ENCODE peak calls at places on chromosomes 16 and 17, in five cellular contexts. One of them, this sample, is unnamed.

GRCh38 chr17:13671771-13672170 is 70.0 kb upstream of the HS3ST3A1 start:
- DNase-seq in fibroblast of lung: peak; percentile 80
- DNase-seq in skeletal muscle cell: no peak
- DNase-seq in non-pigmented ciliary epithelial cell: peak; percentile 20
- DNase-seq in HFFc6: no peak
- DNase-seq in this sample: no peak

GRCh38 chr16:46688101-46688656 is 799 bp downstream of the VPS35 start:
- DNase-seq in fibroblast of lung: peak; percentile 35
- DNase-seq in skeletal muscle cell: no peak
- DNase-seq in non-pigmented ciliary epithelial cell: no peak
- DNase-seq in HFFc6: peak; percentile 16
- DNase-seq in this sample: peak; percentile 29

GRCh38 chr16:3819741-3820724 is 60.5 kb downstream of the CREBBP start:
- DNase-seq in fibroblast of lung: peak; percentile 93
- DNase-seq in skeletal muscle cell: peak; percentile 89
- DNase-seq in non-pigmented ciliary epithelial cell: peak; percentile 92
- DNase-seq in HFFc6: peak; percentile 93
- DNase-seq in this sample: peak; percentile 96

GRCh38 chr17:58322581-58323419 is 5.8 kb downstream of the TSPOAP1 start:
- DNase-seq in fibroblast of lung: no peak
- DNase-seq in skeletal muscle cell: no peak
- DNase-seq in non-pigmented ciliary epithelial cell: no peak
- DNase-seq in HFFc6: no peak
- DNase-seq in this sample: no peak

GRCh38 chr17:39001703-39002637 is 34.8 kb upstream of the FBXO47 start:
- DNase-seq in fibroblast of lung: peak; percentile 87
- DNase-seq in skeletal muscle cell: peak; percentile 65
- DNase-seq in non-pigmented ciliary epithelial cell: no peak
- DNase-seq in HFFc6: peak; percentile 87
- DNase-seq in this sample: peak; percentile 95

GRCh38 chr16:87635541-87636049 is 33.3 kb downstream of the JPH3 start:
- DNase-seq in fibroblast of lung: peak; percentile 18
- DNase-seq in skeletal muscle cell: no peak
- DNase-seq in non-pigmented ciliary epithelial cell: no peak
- DNase-seq in HFFc6: peak; percentile 5
- DNase-seq in this sample: peak; percentile 17

GRCh38 chr17:77325537-77325825 is 184.7 kb downstream of the SEC14L1 start:
- DNase-seq in fibroblast of lung: no peak
- DNase-seq in skeletal muscle cell: no peak
- DNase-seq in non-pigmented ciliary epithelial cell: no peak
- DNase-seq in HFFc6: no peak
- DNase-seq in this sample: no peak

GRCh38 chr17:28325221-28325620 is 6.2 kb downstream of the TMEM97 start:
- DNase-seq in fibroblast of lung: no peak
- DNase-seq in skeletal muscle cell: no peak
- DNase-seq in non-pigmented ciliary epithelial cell: no peak
- DNase-seq in HFFc6: no peak
- DNase-seq in this sample: no peak

GRCh38 chr16:57474671-57475661 is 11.3 kb downstream of the DOK4 start:
- DNase-seq in fibroblast of lung: no peak
- DNase-seq in skeletal muscle cell: no peak
- DNase-seq in non-pigmented ciliary epithelial cell: no peak
- DNase-seq in HFFc6: no peak
- DNase-seq in this sample: no peak

GRCh38 chr16:27963471-27963965 is 100.0 kb downstream of the GSG1L start:
- DNase-seq in fibroblast of lung: no peak
- DNase-seq in skeletal muscle cell: no peak
- DNase-seq in non-pigmented ciliary epithelial cell: no peak
- DNase-seq in HFFc6: no peak
- DNase-seq in this sample: no peak

GRCh38 chr16:52271088-52271487 is 275.9 kb downstream of the TOX3 start:
- DNase-seq in fibroblast of lung: no peak
- DNase-seq in skeletal muscle cell: no peak
- DNase-seq in non-pigmented ciliary epithelial cell: no peak
- DNase-seq in HFFc6: no peak
- DNase-seq in this sample: no peak

GRCh38 chr17:38749222-38750043 is 1.3 kb upstream of the PCGF2 start:
- DNase-seq in fibroblast of lung: peak; percentile 74
- DNase-seq in skeletal muscle cell: no peak
- DNase-seq in non-pigmented ciliary epithelial cell: no peak
- DNase-seq in HFFc6: peak; percentile 49
- DNase-seq in this sample: peak; percentile 90

GRCh38 chr16:55204094-55204493 is 119.9 kb upstream of the IRX6 start:
- DNase-seq in fibroblast of lung: no peak
- DNase-seq in skeletal muscle cell: no peak
- DNase-seq in non-pigmented ciliary epithelial cell: no peak
- DNase-seq in HFFc6: no peak
- DNase-seq in this sample: no peak

GRCh38 chr17:65385726-65386125 is 175.7 kb downstream of the AXIN2 start:
- DNase-seq in fibroblast of lung: no peak
- DNase-seq in skeletal muscle cell: no peak
- DNase-seq in non-pigmented ciliary epithelial cell: no peak
- DNase-seq in HFFc6: no peak
- DNase-seq in this sample: no peak

GRCh38 chr17:62672957-62673356 is 45.5 kb downstream of the MRC2 start:
- DNase-seq in fibroblast of lung: no peak
- DNase-seq in skeletal muscle cell: no peak
- DNase-seq in non-pigmented ciliary epithelial cell: no peak
- DNase-seq in HFFc6: no peak
- DNase-seq in this sample: no peak